ENCODE peak calls at places on chromosomes 1 and 21, in four cellular contexts. One of them, this sample, is unnamed.

GRCh38 chr1:13461977-13462376 is 51.7 kb downstream of the PRAMEF20 start:
- DNase-seq in SJSA1: no peak
- DNase-seq in iris pigment epithelial cell: no peak
- DNase-seq in epithelial cell of esophagus: no peak
- DNase-seq in this sample: no peak

GRCh38 chr1:32094721-32095521 is 12.9 kb upstream of the KPNA6 start:
- DNase-seq in epithelial cell of esophagus: peak
- DNase-seq in SJSA1: no peak
- DNase-seq in iris pigment epithelial cell: no peak
- DNase-seq in this sample: no peak

GRCh38 chr1:11981378-11982009 is 1.2 kb downstream of the MFN2 start:
- DNase-seq in SJSA1: no peak
- DNase-seq in iris pigment epithelial cell: no peak
- DNase-seq in epithelial cell of esophagus: peak
- DNase-seq in this sample: peak

GRCh38 chr1:41508290-41508689 is 23.8 kb upstream of the EDN2 start:
- DNase-seq in iris pigment epithelial cell: no peak
- DNase-seq in SJSA1: no peak
- DNase-seq in epithelial cell of esophagus: no peak
- DNase-seq in this sample: no peak

GRCh38 chr1:94855307-94855700 is 35.1 kb downstream of the SLC44A3 start:
- DNase-seq in SJSA1: no peak
- DNase-seq in epithelial cell of esophagus: peak
- DNase-seq in iris pigment epithelial cell: no peak
- DNase-seq in this sample: no peak

GRCh38 chr21:32507342-32507919 is 77.9 kb downstream of the TCP10L start:
- DNase-seq in epithelial cell of esophagus: no peak
- DNase-seq in SJSA1: no peak
- DNase-seq in iris pigment epithelial cell: no peak
- DNase-seq in this sample: no peak

GRCh38 chr1:234531181-234532132 is 52.5 kb upstream of the TARBP1 start:
- DNase-seq in iris pigment epithelial cell: peak
- DNase-seq in SJSA1: no peak
- DNase-seq in epithelial cell of esophagus: peak
- DNase-seq in this sample: no peak

GRCh38 chr1:116182019-116182714 is 71.0 kb downstream of the MAB21L3 start:
- DNase-seq in epithelial cell of esophagus: no peak
- DNase-seq in iris pigment epithelial cell: no peak
- DNase-seq in SJSA1: no peak
- DNase-seq in this sample: no peak

GRCh38 chr21:39216290-39216689 is 33.0 kb upstream of the PSMG1 start:
- DNase-seq in SJSA1: no peak
- DNase-seq in iris pigment epithelial cell: no peak
- DNase-seq in epithelial cell of esophagus: no peak
- DNase-seq in this sample: no peak